ENCODE peak calls at places on chromosomes 3 and 15, in nine cellular contexts. One of them, this sample, is unnamed.

GRCh38 chr15:89002281-89002761 is 85.9 kb upstream of the ABHD2 start:
- DNase-seq in neural crest cell: no peak
- DNase-seq in stimulated activated naive CD8-positive, alpha-beta T cell treated with anti-CD3 and anti-CD28 coated beads, Interleukin-15, amount 100 ng/mL, for 72 hours: no peak
- DNase-seq in left lobe of liver: no peak
- DNase-seq in kidney epithelial cell: no peak
- DNase-seq in B cell: no peak
- DNase-seq in stimulated activated CD4-positive, alpha-beta T cell treated with anti-CD3 and anti-CD28 coated beads, Interleukin-4, amount 100 ng/mL, for 4 hours: no peak
- DNase-seq in GM04503: no peak
- DNase-seq in NCI-H1105: no peak
- DNase-seq in this sample: no peak

GRCh38 chr3:177703788-177704187 is 506.5 kb upstream of the TBL1XR1 start:
- DNase-seq in B cell: no peak
- DNase-seq in stimulated activated naive CD8-positive, alpha-beta T cell treated with anti-CD3 and anti-CD28 coated beads, Interleukin-15, amount 100 ng/mL, for 72 hours: no peak
- DNase-seq in kidney epithelial cell: peak; percentile 9
- DNase-seq in stimulated activated CD4-positive, alpha-beta T cell treated with anti-CD3 and anti-CD28 coated beads, Interleukin-4, amount 100 ng/mL, for 4 hours: no peak
- DNase-seq in neural crest cell: no peak
- DNase-seq in NCI-H1105: no peak
- DNase-seq in GM04503: no peak
- DNase-seq in left lobe of liver: no peak
- DNase-seq in this sample: no peak

GRCh38 chr3:124834723-124835718 is 52.1 kb downstream of the ITGB5 start:
- DNase-seq in kidney epithelial cell: peak; percentile 76
- DNase-seq in stimulated activated CD4-positive, alpha-beta T cell treated with anti-CD3 and anti-CD28 coated beads, Interleukin-4, amount 100 ng/mL, for 4 hours: peak; percentile 23
- DNase-seq in GM04503: no peak
- DNase-seq in neural crest cell: no peak
- DNase-seq in NCI-H1105: peak; percentile 97
- DNase-seq in B cell: no peak
- DNase-seq in left lobe of liver: peak; percentile 94
- DNase-seq in stimulated activated naive CD8-positive, alpha-beta T cell treated with anti-CD3 and anti-CD28 coated beads, Interleukin-15, amount 100 ng/mL, for 72 hours: peak; percentile 47
- DNase-seq in this sample: peak; percentile 29

GRCh38 chr3:176789281-176789705 is 408.0 kb downstream of the TBL1XR1 start:
- DNase-seq in stimulated activated naive CD8-positive, alpha-beta T cell treated with anti-CD3 and anti-CD28 coated beads, Interleukin-15, amount 100 ng/mL, for 72 hours: no peak
- DNase-seq in NCI-H1105: no peak
- DNase-seq in left lobe of liver: no peak
- DNase-seq in B cell: no peak
- DNase-seq in GM04503: no peak
- DNase-seq in neural crest cell: no peak
- DNase-seq in kidney epithelial cell: no peak
- DNase-seq in stimulated activated CD4-positive, alpha-beta T cell treated with anti-CD3 and anti-CD28 coated beads, Interleukin-4, amount 100 ng/mL, for 4 hours: no peak
- DNase-seq in this sample: no peak

GRCh38 chr3:46929324-46929723 is 47.2 kb downstream of the CCDC12 start:
- DNase-seq in neural crest cell: no peak
- DNase-seq in left lobe of liver: peak; percentile 71
- DNase-seq in kidney epithelial cell: no peak
- DNase-seq in stimulated activated naive CD8-positive, alpha-beta T cell treated with anti-CD3 and anti-CD28 coated beads, Interleukin-15, amount 100 ng/mL, for 72 hours: no peak
- DNase-seq in GM04503: no peak
- DNase-seq in B cell: no peak
- DNase-seq in stimulated activated CD4-positive, alpha-beta T cell treated with anti-CD3 and anti-CD28 coated beads, Interleukin-4, amount 100 ng/mL, for 4 hours: no peak
- DNase-seq in NCI-H1105: no peak
- DNase-seq in this sample: no peak

GRCh38 chr3:129504471-129505100 is 23.9 kb upstream of the RHO start:
- DNase-seq in kidney epithelial cell: no peak
- DNase-seq in stimulated activated naive CD8-positive, alpha-beta T cell treated with anti-CD3 and anti-CD28 coated beads, Interleukin-15, amount 100 ng/mL, for 72 hours: no peak
- DNase-seq in stimulated activated CD4-positive, alpha-beta T cell treated with anti-CD3 and anti-CD28 coated beads, Interleukin-4, amount 100 ng/mL, for 4 hours: no peak
- DNase-seq in B cell: no peak
- DNase-seq in GM04503: no peak
- DNase-seq in left lobe of liver: no peak
- DNase-seq in NCI-H1105: no peak
- DNase-seq in neural crest cell: no peak
- DNase-seq in this sample: no peak

GRCh38 chr3:194178128-194178527 is 42.2 kb downstream of the HES1 start:
- DNase-seq in left lobe of liver: no peak
- DNase-seq in B cell: no peak
- DNase-seq in stimulated activated naive CD8-positive, alpha-beta T cell treated with anti-CD3 and anti-CD28 coated beads, Interleukin-15, amount 100 ng/mL, for 72 hours: no peak
- DNase-seq in kidney epithelial cell: no peak
- DNase-seq in stimulated activated CD4-positive, alpha-beta T cell treated with anti-CD3 and anti-CD28 coated beads, Interleukin-4, amount 100 ng/mL, for 4 hours: no peak
- DNase-seq in neural crest cell: no peak
- DNase-seq in GM04503: no peak
- DNase-seq in NCI-H1105: no peak
- DNase-seq in this sample: no peak

GRCh38 chr15:29854413-29854812 is 32.1 kb upstream of the TJP1 start:
- DNase-seq in kidney epithelial cell: no peak
- DNase-seq in B cell: no peak
- DNase-seq in stimulated activated CD4-positive, alpha-beta T cell treated with anti-CD3 and anti-CD28 coated beads, Interleukin-4, amount 100 ng/mL, for 4 hours: no peak
- DNase-seq in left lobe of liver: no peak
- DNase-seq in NCI-H1105: no peak
- DNase-seq in neural crest cell: no peak
- DNase-seq in stimulated activated naive CD8-positive, alpha-beta T cell treated with anti-CD3 and anti-CD28 coated beads, Interleukin-15, amount 100 ng/mL, for 72 hours: no peak
- DNase-seq in GM04503: no peak
- DNase-seq in this sample: no peak

GRCh38 chr3:42254566-42254965 is 11.4 kb downstream of the CCK start:
- DNase-seq in kidney epithelial cell: no peak
- DNase-seq in left lobe of liver: no peak
- DNase-seq in stimulated activated naive CD8-positive, alpha-beta T cell treated with anti-CD3 and anti-CD28 coated beads, Interleukin-15, amount 100 ng/mL, for 72 hours: no peak
- DNase-seq in B cell: no peak
- DNase-seq in stimulated activated CD4-positive, alpha-beta T cell treated with anti-CD3 and anti-CD28 coated beads, Interleukin-4, amount 100 ng/mL, for 4 hours: no peak
- DNase-seq in GM04503: no peak
- DNase-seq in neural crest cell: no peak
- DNase-seq in NCI-H1105: no peak
- DNase-seq in this sample: no peak

GRCh38 chr3:127439621-127440020 is 150.9 kb downstream of the TPRA1 start:
- DNase-seq in left lobe of liver: no peak
- DNase-seq in GM04503: no peak
- DNase-seq in neural crest cell: no peak
- DNase-seq in stimulated activated naive CD8-positive, alpha-beta T cell treated with anti-CD3 and anti-CD28 coated beads, Interleukin-15, amount 100 ng/mL, for 72 hours: no peak
- DNase-seq in kidney epithelial cell: no peak
- DNase-seq in NCI-H1105: no peak
- DNase-seq in B cell: no peak
- DNase-seq in stimulated activated CD4-positive, alpha-beta T cell treated with anti-CD3 and anti-CD28 coated beads, Interleukin-4, amount 100 ng/mL, for 4 hours: no peak
- DNase-seq in this sample: no peak

GRCh38 chr3:42262525-42262924 is 3.5 kb downstream of the CCK start:
- DNase-seq in B cell: no peak
- DNase-seq in stimulated activated naive CD8-positive, alpha-beta T cell treated with anti-CD3 and anti-CD28 coated beads, Interleukin-15, amount 100 ng/mL, for 72 hours: no peak
- DNase-seq in NCI-H1105: no peak
- DNase-seq in GM04503: peak; percentile 61
- DNase-seq in neural crest cell: no peak
- DNase-seq in stimulated activated CD4-positive, alpha-beta T cell treated with anti-CD3 and anti-CD28 coated beads, Interleukin-4, amount 100 ng/mL, for 4 hours: no peak
- DNase-seq in kidney epithelial cell: no peak
- DNase-seq in left lobe of liver: no peak
- DNase-seq in this sample: no peak

GRCh38 chr3:170740726-170741591 is 129.0 kb downstream of the RPL22L1 start:
- DNase-seq in neural crest cell: no peak
- DNase-seq in kidney epithelial cell: no peak
- DNase-seq in left lobe of liver: no peak
- DNase-seq in B cell: no peak
- DNase-seq in stimulated activated CD4-positive, alpha-beta T cell treated with anti-CD3 and anti-CD28 coated beads, Interleukin-4, amount 100 ng/mL, for 4 hours: no peak
- DNase-seq in NCI-H1105: peak; percentile 65
- DNase-seq in GM04503: peak; percentile 93
- DNase-seq in stimulated activated naive CD8-positive, alpha-beta T cell treated with anti-CD3 and anti-CD28 coated beads, Interleukin-15, amount 100 ng/mL, for 72 hours: no peak
- DNase-seq in this sample: no peak

GRCh38 chr15:56411122-56411749 is 46.0 kb downstream of the TEX9 start:
- DNase-seq in kidney epithelial cell: no peak
- DNase-seq in B cell: no peak
- DNase-seq in GM04503: no peak
- DNase-seq in left lobe of liver: no peak
- DNase-seq in stimulated activated naive CD8-positive, alpha-beta T cell treated with anti-CD3 and anti-CD28 coated beads, Interleukin-15, amount 100 ng/mL, for 72 hours: no peak
- DNase-seq in stimulated activated CD4-positive, alpha-beta T cell treated with anti-CD3 and anti-CD28 coated beads, Interleukin-4, amount 100 ng/mL, for 4 hours: no peak
- DNase-seq in NCI-H1105: no peak
- DNase-seq in neural crest cell: no peak
- DNase-seq in this sample: no peak

GRCh38 chr15:40330368-40330836 is 6.9 kb downstream of the INAFM2 start:
- DNase-seq in GM04503: no peak
- DNase-seq in stimulated activated naive CD8-positive, alpha-beta T cell treated with anti-CD3 and anti-CD28 coated beads, Interleukin-15, amount 100 ng/mL, for 72 hours: no peak
- DNase-seq in NCI-H1105: peak; percentile 48
- DNase-seq in kidney epithelial cell: no peak
- DNase-seq in left lobe of liver: no peak
- DNase-seq in B cell: no peak
- DNase-seq in stimulated activated CD4-positive, alpha-beta T cell treated with anti-CD3 and anti-CD28 coated beads, Interleukin-4, amount 100 ng/mL, for 4 hours: no peak
- DNase-seq in neural crest cell: no peak
- DNase-seq in this sample: no peak

GRCh38 chr3:146160233-146160963 is 586 bp downstream of the PLOD2 start:
- DNase-seq in NCI-H1105: peak; percentile 68
- DNase-seq in GM04503: peak; percentile 34
- DNase-seq in neural crest cell: peak; percentile 24
- DNase-seq in B cell: no peak
- DNase-seq in kidney epithelial cell: no peak
- DNase-seq in left lobe of liver: peak; percentile 68
- DNase-seq in stimulated activated CD4-positive, alpha-beta T cell treated with anti-CD3 and anti-CD28 coated beads, Interleukin-4, amount 100 ng/mL, for 4 hours: no peak
- DNase-seq in stimulated activated naive CD8-positive, alpha-beta T cell treated with anti-CD3 and anti-CD28 coated beads, Interleukin-15, amount 100 ng/mL, for 72 hours: peak; percentile 8
- DNase-seq in this sample: no peak

GRCh38 chr3:149936812-149937230 is 33.9 kb downstream of the PFN2 start:
- DNase-seq in GM04503: no peak
- DNase-seq in left lobe of liver: peak; percentile 57
- DNase-seq in stimulated activated naive CD8-positive, alpha-beta T cell treated with anti-CD3 and anti-CD28 coated beads, Interleukin-15, amount 100 ng/mL, for 72 hours: peak; percentile 14
- DNase-seq in neural crest cell: peak; percentile 38
- DNase-seq in kidney epithelial cell: peak; percentile 7
- DNase-seq in stimulated activated CD4-positive, alpha-beta T cell treated with anti-CD3 and anti-CD28 coated beads, Interleukin-4, amount 100 ng/mL, for 4 hours: peak; percentile 20
- DNase-seq in B cell: no peak
- DNase-seq in NCI-H1105: peak; percentile 42
- DNase-seq in this sample: peak; percentile 25

GRCh38 chr3:195197764-195198423 is 73.1 kb downstream of the XXYLT1 start:
- DNase-seq in B cell: no peak
- DNase-seq in neural crest cell: no peak
- DNase-seq in GM04503: peak; percentile 85
- DNase-seq in left lobe of liver: no peak
- DNase-seq in stimulated activated CD4-positive, alpha-beta T cell treated with anti-CD3 and anti-CD28 coated beads, Interleukin-4, amount 100 ng/mL, for 4 hours: no peak
- DNase-seq in kidney epithelial cell: peak; percentile 45
- DNase-seq in NCI-H1105: no peak
- DNase-seq in stimulated activated naive CD8-positive, alpha-beta T cell treated with anti-CD3 and anti-CD28 coated beads, Interleukin-15, amount 100 ng/mL, for 72 hours: no peak
- DNase-seq in this sample: no peak

GRCh38 chr15:74400915-74401757 is 32.6 kb downstream of the SEMA7A start:
- DNase-seq in NCI-H1105: no peak
- DNase-seq in stimulated activated naive CD8-positive, alpha-beta T cell treated with anti-CD3 and anti-CD28 coated beads, Interleukin-15, amount 100 ng/mL, for 72 hours: peak; percentile 54
- DNase-seq in neural crest cell: no peak
- DNase-seq in B cell: no peak
- DNase-seq in kidney epithelial cell: no peak
- DNase-seq in left lobe of liver: no peak
- DNase-seq in GM04503: no peak
- DNase-seq in stimulated activated CD4-positive, alpha-beta T cell treated with anti-CD3 and anti-CD28 coated beads, Interleukin-4, amount 100 ng/mL, for 4 hours: no peak
- DNase-seq in this sample: no peak

GRCh38 chr15:69105451-69105985 is 54.9 kb upstream of the GLCE start:
- DNase-seq in stimulated activated CD4-positive, alpha-beta T cell treated with anti-CD3 and anti-CD28 coated beads, Interleukin-4, amount 100 ng/mL, for 4 hours: no peak
- DNase-seq in neural crest cell: no peak
- DNase-seq in kidney epithelial cell: no peak
- DNase-seq in B cell: no peak
- DNase-seq in left lobe of liver: no peak
- DNase-seq in NCI-H1105: no peak
- DNase-seq in stimulated activated naive CD8-positive, alpha-beta T cell treated with anti-CD3 and anti-CD28 coated beads, Interleukin-15, amount 100 ng/mL, for 72 hours: no peak
- DNase-seq in GM04503: no peak
- DNase-seq in this sample: no peak

GRCh38 chr3:129040579-129041300 is 19.8 kb upstream of the GP9 start:
- DNase-seq in stimulated activated naive CD8-positive, alpha-beta T cell treated with anti-CD3 and anti-CD28 coated beads, Interleukin-15, amount 100 ng/mL, for 72 hours: no peak
- DNase-seq in B cell: no peak
- DNase-seq in kidney epithelial cell: no peak
- DNase-seq in GM04503: no peak
- DNase-seq in neural crest cell: no peak
- DNase-seq in stimulated activated CD4-positive, alpha-beta T cell treated with anti-CD3 and anti-CD28 coated beads, Interleukin-4, amount 100 ng/mL, for 4 hours: no peak
- DNase-seq in left lobe of liver: no peak
- DNase-seq in NCI-H1105: no peak
- DNase-seq in this sample: no peak

GRCh38 chr3:108096506-108097325 is 5.9 kb upstream of the CD47 start:
- DNase-seq in stimulated activated CD4-positive, alpha-beta T cell treated with anti-CD3 and anti-CD28 coated beads, Interleukin-4, amount 100 ng/mL, for 4 hours: no peak
- DNase-seq in stimulated activated naive CD8-positive, alpha-beta T cell treated with anti-CD3 and anti-CD28 coated beads, Interleukin-15, amount 100 ng/mL, for 72 hours: no peak
- DNase-seq in kidney epithelial cell: no peak
- DNase-seq in GM04503: no peak
- DNase-seq in neural crest cell: no peak
- DNase-seq in B cell: no peak
- DNase-seq in NCI-H1105: no peak
- DNase-seq in left lobe of liver: no peak
- DNase-seq in this sample: no peak

GRCh38 chr3:185824467-185825378 is at the start of gene IGF2BP2:
- DNase-seq in B cell: peak; percentile 42
- DNase-seq in neural crest cell: peak; percentile 77
- DNase-seq in left lobe of liver: peak; percentile 55
- DNase-seq in stimulated activated naive CD8-positive, alpha-beta T cell treated with anti-CD3 and anti-CD28 coated beads, Interleukin-15, amount 100 ng/mL, for 72 hours: peak; percentile 48
- DNase-seq in kidney epithelial cell: no peak
- DNase-seq in stimulated activated CD4-positive, alpha-beta T cell treated with anti-CD3 and anti-CD28 coated beads, Interleukin-4, amount 100 ng/mL, for 4 hours: peak; percentile 49
- DNase-seq in GM04503: no peak
- DNase-seq in NCI-H1105: peak; percentile 24
- DNase-seq in this sample: no peak

GRCh38 chr15:81091889-81092558 is 42.0 kb upstream of the CFAP161 start:
- DNase-seq in neural crest cell: no peak
- DNase-seq in NCI-H1105: no peak
- DNase-seq in kidney epithelial cell: peak; percentile 43
- DNase-seq in stimulated activated naive CD8-positive, alpha-beta T cell treated with anti-CD3 and anti-CD28 coated beads, Interleukin-15, amount 100 ng/mL, for 72 hours: no peak
- DNase-seq in GM04503: peak; percentile 90
- DNase-seq in stimulated activated CD4-positive, alpha-beta T cell treated with anti-CD3 and anti-CD28 coated beads, Interleukin-4, amount 100 ng/mL, for 4 hours: no peak
- DNase-seq in left lobe of liver: no peak
- DNase-seq in B cell: no peak
- DNase-seq in this sample: no peak

GRCh38 chr3:195866686-195867511 is 41.5 kb downstream of the TNK2 start:
- DNase-seq in stimulated activated CD4-positive, alpha-beta T cell treated with anti-CD3 and anti-CD28 coated beads, Interleukin-4, amount 100 ng/mL, for 4 hours: no peak
- DNase-seq in NCI-H1105: no peak
- DNase-seq in left lobe of liver: no peak
- DNase-seq in kidney epithelial cell: no peak
- DNase-seq in B cell: no peak
- DNase-seq in GM04503: no peak
- DNase-seq in neural crest cell: no peak
- DNase-seq in stimulated activated naive CD8-positive, alpha-beta T cell treated with anti-CD3 and anti-CD28 coated beads, Interleukin-15, amount 100 ng/mL, for 72 hours: no peak
- DNase-seq in this sample: no peak

GRCh38 chr3:16406579-16406978 is 106.9 kb downstream of the RFTN1 start:
- DNase-seq in stimulated activated CD4-positive, alpha-beta T cell treated with anti-CD3 and anti-CD28 coated beads, Interleukin-4, amount 100 ng/mL, for 4 hours: no peak
- DNase-seq in GM04503: no peak
- DNase-seq in stimulated activated naive CD8-positive, alpha-beta T cell treated with anti-CD3 and anti-CD28 coated beads, Interleukin-15, amount 100 ng/mL, for 72 hours: no peak
- DNase-seq in NCI-H1105: no peak
- DNase-seq in neural crest cell: no peak
- DNase-seq in kidney epithelial cell: no peak
- DNase-seq in B cell: no peak
- DNase-seq in left lobe of liver: no peak
- DNase-seq in this sample: no peak

GRCh38 chr3:126082334-126083137 is 1.4 kb downstream of the SLC41A3 start:
- DNase-seq in NCI-H1105: no peak
- DNase-seq in stimulated activated naive CD8-positive, alpha-beta T cell treated with anti-CD3 and anti-CD28 coated beads, Interleukin-15, amount 100 ng/mL, for 72 hours: no peak
- DNase-seq in left lobe of liver: no peak
- DNase-seq in GM04503: no peak
- DNase-seq in kidney epithelial cell: no peak
- DNase-seq in B cell: no peak
- DNase-seq in neural crest cell: no peak
- DNase-seq in stimulated activated CD4-positive, alpha-beta T cell treated with anti-CD3 and anti-CD28 coated beads, Interleukin-4, amount 100 ng/mL, for 4 hours: no peak
- DNase-seq in this sample: no peak

GRCh38 chr3:122063908-122064307 is 8.7 kb downstream of the CD86 start:
- DNase-seq in kidney epithelial cell: no peak
- DNase-seq in B cell: no peak
- DNase-seq in neural crest cell: no peak
- DNase-seq in stimulated activated CD4-positive, alpha-beta T cell treated with anti-CD3 and anti-CD28 coated beads, Interleukin-4, amount 100 ng/mL, for 4 hours: no peak
- DNase-seq in left lobe of liver: no peak
- DNase-seq in NCI-H1105: no peak
- DNase-seq in GM04503: no peak
- DNase-seq in stimulated activated naive CD8-positive, alpha-beta T cell treated with anti-CD3 and anti-CD28 coated beads, Interleukin-15, amount 100 ng/mL, for 72 hours: no peak
- DNase-seq in this sample: no peak

GRCh38 chr3:148873928-148874326 is 8.8 kb downstream of the CPA3 start:
- DNase-seq in neural crest cell: no peak
- DNase-seq in kidney epithelial cell: no peak
- DNase-seq in left lobe of liver: no peak
- DNase-seq in stimulated activated CD4-positive, alpha-beta T cell treated with anti-CD3 and anti-CD28 coated beads, Interleukin-4, amount 100 ng/mL, for 4 hours: no peak
- DNase-seq in NCI-H1105: peak; percentile 74
- DNase-seq in stimulated activated naive CD8-positive, alpha-beta T cell treated with anti-CD3 and anti-CD28 coated beads, Interleukin-15, amount 100 ng/mL, for 72 hours: no peak
- DNase-seq in B cell: no peak
- DNase-seq in GM04503: no peak
- DNase-seq in this sample: no peak

GRCh38 chr3:105260385-105260784 is 106.3 kb upstream of the ALCAM start:
- DNase-seq in kidney epithelial cell: no peak
- DNase-seq in stimulated activated CD4-positive, alpha-beta T cell treated with anti-CD3 and anti-CD28 coated beads, Interleukin-4, amount 100 ng/mL, for 4 hours: no peak
- DNase-seq in GM04503: no peak
- DNase-seq in neural crest cell: no peak
- DNase-seq in B cell: no peak
- DNase-seq in left lobe of liver: no peak
- DNase-seq in NCI-H1105: no peak
- DNase-seq in stimulated activated naive CD8-positive, alpha-beta T cell treated with anti-CD3 and anti-CD28 coated beads, Interleukin-15, amount 100 ng/mL, for 72 hours: no peak
- DNase-seq in this sample: no peak

GRCh38 chr15:40845036-40845435 is 1.2 kb downstream of the SPINT1 start:
- DNase-seq in stimulated activated CD4-positive, alpha-beta T cell treated with anti-CD3 and anti-CD28 coated beads, Interleukin-4, amount 100 ng/mL, for 4 hours: no peak
- DNase-seq in GM04503: no peak
- DNase-seq in B cell: no peak
- DNase-seq in neural crest cell: no peak
- DNase-seq in left lobe of liver: no peak
- DNase-seq in kidney epithelial cell: no peak
- DNase-seq in stimulated activated naive CD8-positive, alpha-beta T cell treated with anti-CD3 and anti-CD28 coated beads, Interleukin-15, amount 100 ng/mL, for 72 hours: no peak
- DNase-seq in NCI-H1105: no peak
- DNase-seq in this sample: no peak

GRCh38 chr3:51703776-51704510 is 2.9 kb upstream of the GRM2 start:
- DNase-seq in B cell: no peak
- DNase-seq in NCI-H1105: no peak
- DNase-seq in GM04503: no peak
- DNase-seq in kidney epithelial cell: no peak
- DNase-seq in neural crest cell: no peak
- DNase-seq in stimulated activated CD4-positive, alpha-beta T cell treated with anti-CD3 and anti-CD28 coated beads, Interleukin-4, amount 100 ng/mL, for 4 hours: no peak
- DNase-seq in left lobe of liver: no peak
- DNase-seq in stimulated activated naive CD8-positive, alpha-beta T cell treated with anti-CD3 and anti-CD28 coated beads, Interleukin-15, amount 100 ng/mL, for 72 hours: no peak
- DNase-seq in this sample: no peak

This sample was measured in effector memory CD8-positive, alpha-beta T cell.